ENCODE peak calls at places on chromosomes 1 and 21, in eight cellular contexts. I, M, W, L, G, Z, K and E are unnamed samples. For H3K4me1, the result is how much of the 10 kb centered on the place peaks cover.

GRCh38 chr1:88327391-88328267 is 356.4 kb upstream of the PKN2 start:
- DNase-seq in I (no peak), M (peak), W (no peak), L (no peak), G (no peak), Z (no peak), K (no peak), E (no peak)

GRCh38 chr1:181112071-181112929 is 23.8 kb downstream of the IER5 start:
- DNase-seq in I (no peak), M (peak), W (peak), L (peak), G (peak), Z (no peak), K (no peak), E (peak)

GRCh38 chr21:16196521-16197208 is 466.9 kb downstream of the USP25 start:
- DNase-seq in I (no peak), M (no peak), W (no peak), L (no peak), G (no peak), Z (no peak), K (no peak), E (no peak)

GRCh38 chr1:6002714-6003501 is 10.7 kb upstream of the NPHP4 start:
- DNase-seq in I (peak), M (peak), W (peak), L (peak), G (no peak), Z (no peak), K (no peak), E (peak)

GRCh38 chr1:33099290-33100118 is 18.6 kb downstream of the AZIN2 start:
- DNase-seq in I (peak), M (peak), W (peak), L (peak), G (no peak), Z (no peak), K (peak), E (peak)

GRCh38 chr1:8439015-8439702 is 121.2 kb downstream of the SLC45A1 start:
- DNase-seq in I (peak), M (peak), W (peak), L (peak), G (peak), Z (no peak), K (no peak), E (peak)

GRCh38 chr1:240515505-240515904 is 96.5 kb downstream of the GREM2 start:
- DNase-seq in I (no peak), M (no peak), W (no peak), L (no peak), G (no peak), Z (no peak), K (no peak), E (no peak)

GRCh38 chr1:22452401-22452963 is 831 bp downstream of the ZBTB40 start:
- DNase-seq in I (no peak), M (peak), W (peak), L (no peak), G (peak), Z (no peak), K (peak), E (no peak)

GRCh38 chr1:224644553-224645154 is 28.5 kb downstream of the CNIH3 start:
- DNase-seq in I (peak), M (peak), W (peak), L (no peak), G (peak), Z (no peak), K (peak), E (no peak)

GRCh38 chr1:42730988-42731387 is 9.0 kb downstream of the CLDN19 start:
- DNase-seq in I (peak), M (no peak), W (peak), L (no peak), G (no peak), Z (no peak), K (no peak), E (no peak)

GRCh38 chr1:198889732-198890131 is 250.9 kb downstream of the PTPRC start:
- DNase-seq in I (no peak), M (no peak), W (no peak), L (no peak), G (no peak), Z (no peak), K (no peak), E (no peak)

GRCh38 chr1:198893763-198894444 is 255.1 kb downstream of the PTPRC start:
- DNase-seq in I (no peak), M (no peak), W (no peak), L (no peak), G (no peak), Z (no peak), K (no peak), E (no peak)

GRCh38 chr1:198893141-198893540 is 254.3 kb downstream of the PTPRC start:
- DNase-seq in I (no peak), M (no peak), W (no peak), L (no peak), G (no peak), Z (no peak), K (no peak), E (no peak)

GRCh38 chr1:198890531-198890930 is 251.7 kb downstream of the PTPRC start:
- DNase-seq in I (no peak), M (no peak), W (no peak), L (no peak), G (no peak), Z (no peak), K (no peak), E (no peak)

GRCh38 chr1:198892065-198892464 is 253.2 kb downstream of the PTPRC start:
- DNase-seq in I (peak), M (no peak), W (no peak), L (no peak), G (no peak), Z (no peak), K (no peak), E (no peak)
- H3K4me1 ChIP-seq in I (under half), M (under half), W (under half), L (under half), G (under half), Z (under half), K (under half), E (under half)

GRCh38 chr1:156492013-156492590 is 8.5 kb downstream of the MEF2D start:
- DNase-seq in I (no peak), M (no peak), W (no peak), L (no peak), G (no peak), Z (no peak), K (no peak), E (no peak)

GRCh38 chr1:156491151-156491949 is 9.2 kb downstream of the MEF2D start:
- DNase-seq in I (no peak), M (no peak), W (no peak), L (no peak), G (no peak), Z (no peak), K (no peak), E (no peak)

GRCh38 chr1:156489935-156490293 is 10.7 kb downstream of the MEF2D start:
- DNase-seq in I (no peak), M (no peak), W (no peak), L (no peak), G (no peak), Z (no peak), K (no peak), E (no peak)

GRCh38 chr1:156489166-156489934 is 11.2 kb downstream of the MEF2D start:
- DNase-seq in I (peak), M (peak), W (peak), L (no peak), G (no peak), Z (no peak), K (no peak), E (no peak)

DNA sequence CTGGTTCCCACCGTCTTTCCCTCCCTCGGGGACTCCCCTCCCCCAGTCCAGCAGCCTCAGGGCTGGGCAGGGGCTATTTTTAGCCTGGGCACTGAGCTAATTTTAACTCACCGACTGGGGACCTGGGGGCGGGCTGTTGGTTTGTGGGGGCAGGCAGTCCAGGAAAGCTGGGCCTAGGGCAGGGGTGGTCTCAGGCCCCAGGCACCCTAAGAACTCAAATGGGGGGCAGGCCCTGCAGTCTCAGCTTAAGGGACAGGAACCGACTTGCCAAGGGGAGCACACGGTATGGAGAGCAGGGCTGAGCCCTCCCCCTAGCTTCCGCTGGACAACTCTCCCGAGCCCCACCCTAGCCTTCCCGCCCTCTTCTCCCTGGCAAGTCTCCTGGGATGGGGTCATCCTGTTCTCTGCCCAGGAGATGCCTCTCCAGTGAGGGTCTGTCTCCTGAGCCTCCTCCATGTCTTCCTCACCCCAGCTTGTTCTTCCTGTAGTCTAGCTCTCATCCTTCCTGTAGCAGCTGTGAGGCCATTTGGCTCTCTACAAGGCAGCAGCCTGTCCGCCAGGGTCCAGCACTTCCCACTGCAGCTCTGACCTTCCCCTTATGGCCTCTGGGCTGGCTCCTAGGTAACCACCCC is 10.1 kb downstream of the MEF2D start:
- DNase-seq in I (peak), M (peak), W (peak), L (no peak), G (peak), Z (no peak), K (no peak), E (no peak)
- H3K4me1 ChIP-seq in I (half or more), M (half or more), W (under half), L (half or more), G (half or more), Z (half or more), K (half or more), E (half or more)

DNA sequence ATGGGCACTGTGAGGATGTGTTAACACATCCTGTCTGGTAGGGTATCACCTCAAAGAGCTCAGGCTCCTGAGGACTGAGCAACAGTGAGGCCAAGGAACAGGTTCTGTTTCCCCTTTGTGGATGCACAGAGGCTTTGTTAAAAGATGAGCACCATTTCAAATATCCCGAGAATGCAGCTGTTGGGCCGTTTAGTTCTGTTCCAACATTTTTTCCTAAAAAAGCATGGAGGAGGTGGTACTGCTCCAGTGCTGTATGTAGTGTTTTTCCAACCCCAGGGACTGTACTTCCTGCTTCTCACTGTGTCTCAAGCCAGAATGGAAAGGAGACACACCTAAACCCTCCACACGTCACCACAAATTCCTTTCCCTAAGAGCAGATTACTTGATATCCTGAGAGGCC is 53.8 kb upstream of the BCL10 start:
- DNase-seq in I (peak), M (no peak), W (no peak), L (no peak), G (no peak), Z (no peak), K (no peak), E (no peak)
- H3K4me1 ChIP-seq in I (under half), M (under half), W (under half), L (under half), G (under half), Z (under half), K (under half), E (under half)

DNA sequence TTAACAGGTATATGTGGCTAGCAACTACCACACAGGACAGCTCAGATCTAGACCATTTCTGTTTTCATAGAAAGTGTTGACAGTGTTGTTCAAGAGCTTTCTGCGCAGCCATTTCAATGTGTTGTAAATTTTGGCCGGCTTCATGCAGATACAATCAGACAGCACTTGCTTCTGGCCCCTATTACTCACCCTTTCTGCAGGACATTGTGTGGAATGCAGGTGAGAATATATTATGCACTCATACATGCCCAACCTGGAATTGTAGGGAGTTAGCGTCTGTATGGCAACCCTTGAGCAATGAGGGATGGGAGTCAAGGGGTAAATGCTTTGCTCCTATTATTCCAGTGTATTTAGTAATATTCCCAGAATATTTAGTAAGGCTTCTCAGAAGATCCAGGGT is 180.9 kb upstream of the PLXNA2 start:
- DNase-seq in I (no peak), M (no peak), W (no peak), L (no peak), G (no peak), Z (no peak), K (no peak), E (no peak)
- H3K4me1 ChIP-seq in I (under half), M (under half), W (under half), L (under half), G (under half), Z (under half), K (under half), E (under half)

GRCh38 chr1:62175568-62176179 is 19.0 kb upstream of the L1TD1 start:
- DNase-seq in I (peak), M (peak), W (peak), L (no peak), G (no peak), Z (no peak), K (no peak), E (no peak)
- H3K4me1 ChIP-seq in I (under half), M (under half), W (under half), L (under half), G (under half), Z (under half), K (under half), E (under half)

DNA sequence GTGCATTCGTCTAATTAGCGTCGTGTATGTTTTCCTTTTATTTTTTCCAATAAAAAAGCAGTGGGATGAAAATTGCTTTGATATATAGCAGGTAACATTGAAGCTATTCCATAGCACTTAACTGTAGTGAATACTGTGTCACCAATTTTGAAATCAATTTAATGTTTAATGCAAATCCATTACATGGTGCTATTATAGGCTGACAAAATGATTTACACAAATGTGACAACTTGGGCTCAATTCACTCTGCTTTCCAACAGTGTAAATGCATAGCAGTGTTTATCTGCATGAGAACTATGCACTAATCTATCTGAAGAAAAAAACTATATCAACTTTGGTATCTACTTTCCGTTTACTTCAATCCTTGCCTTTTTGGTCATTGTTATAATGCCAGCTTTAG is 264.7 kb downstream of the TM2D1 start:
- DNase-seq in I (no peak), M (no peak), W (no peak), L (no peak), G (no peak), Z (no peak), K (no peak), E (no peak)
- H3K4me1 ChIP-seq in I (half or more), M (under half), W (under half), L (under half), G (under half), Z (under half), K (under half), E (under half)

GRCh38 chr1:231938651-231939050 is 312.1 kb downstream of the DISC1 start:
- DNase-seq in I (no peak), M (no peak), W (no peak), L (no peak), G (no peak), Z (no peak), K (no peak), E (no peak)

GRCh38 chr1:231938211-231938610 is 311.6 kb downstream of the DISC1 start:
- DNase-seq in I (no peak), M (no peak), W (no peak), L (no peak), G (no peak), Z (no peak), K (no peak), E (no peak)

GRCh38 chr1:231940116-231940515 is 313.5 kb downstream of the DISC1 start:
- DNase-seq in I (no peak), M (no peak), W (no peak), L (no peak), G (no peak), Z (no peak), K (no peak), E (no peak)

GRCh38 chr1:231940721-231941120 is 314.1 kb downstream of the DISC1 start:
- DNase-seq in I (no peak), M (no peak), W (no peak), L (no peak), G (no peak), Z (no peak), K (no peak), E (no peak)

DNA sequence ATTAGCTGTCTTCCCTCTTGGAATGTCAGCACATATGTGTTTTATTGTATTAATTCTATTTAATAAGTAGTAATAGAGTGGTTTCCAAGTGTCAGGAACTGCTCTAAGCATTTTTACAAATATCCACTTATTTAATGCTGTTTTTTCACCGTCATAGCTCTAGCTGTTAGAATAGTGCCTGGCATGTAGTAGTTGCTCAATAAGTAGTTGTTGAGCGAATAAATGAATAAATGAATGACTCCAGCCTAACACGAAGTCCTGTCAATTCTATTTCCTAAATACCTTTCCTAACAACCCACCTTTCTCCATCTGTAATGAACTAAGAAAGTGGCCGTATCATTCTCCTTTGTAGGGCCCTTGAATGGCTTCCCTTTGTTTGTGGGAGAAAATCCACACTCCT is 312.5 kb downstream of the DISC1 start:
- DNase-seq in I (no peak), M (no peak), W (no peak), L (no peak), G (no peak), Z (no peak), K (no peak), E (no peak)
- H3K4me1 ChIP-seq in I (under half), M (under half), W (under half), L (under half), G (under half), Z (under half), K (under half), E (under half)